ENCODE peak calls at places on chromosomes 16 and 17, in four cellular contexts. One of them, this sample, is unnamed.

GRCh38 chr17:79864617-79865250 is 25.5 kb upstream of the CBX4 start:
- DNase-seq in fibroblast of villous mesenchyme: no peak
- DNase-seq in BE2C: no peak
- DNase-seq in adrenal gland: no peak
- DNase-seq in this sample: no peak

GRCh38 chr17:47649972-47650524 is 329 bp downstream of the KPNB1 start:
- DNase-seq in adrenal gland: no peak
- DNase-seq in fibroblast of villous mesenchyme: no peak
- DNase-seq in BE2C: no peak
- DNase-seq in this sample: no peak

GRCh38 chr16:88614818-88615580 is 23.4 kb upstream of the IL17C start:
- DNase-seq in adrenal gland: no peak
- DNase-seq in fibroblast of villous mesenchyme: no peak
- DNase-seq in BE2C: no peak
- DNase-seq in this sample: no peak

GRCh38 chr17:80427366-80428282 is 12.7 kb downstream of the ENDOV start:
- DNase-seq in adrenal gland: no peak
- DNase-seq in BE2C: no peak
- DNase-seq in fibroblast of villous mesenchyme: no peak
- DNase-seq in this sample: no peak

GRCh38 chr17:67829331-67829730 is 4.0 kb downstream of the BPTF start:
- DNase-seq in fibroblast of villous mesenchyme: no peak
- DNase-seq in BE2C: no peak
- DNase-seq in adrenal gland: no peak
- DNase-seq in this sample: no peak

GRCh38 chr17:72021417-72022041 is 99.3 kb upstream of the SOX9 start:
- DNase-seq in BE2C: no peak
- DNase-seq in fibroblast of villous mesenchyme: no peak
- DNase-seq in adrenal gland: no peak
- DNase-seq in this sample: no peak

GRCh38 chr16:48053346-48053745 is 102.4 kb downstream of the ABCC12 start:
- DNase-seq in fibroblast of villous mesenchyme: peak; percentile 61
- DNase-seq in adrenal gland: no peak
- DNase-seq in BE2C: no peak
- DNase-seq in this sample: peak; percentile 4

GRCh38 chr16:85172465-85173071 is 60.3 kb upstream of the CIBAR2 start:
- DNase-seq in adrenal gland: no peak
- DNase-seq in fibroblast of villous mesenchyme: peak; percentile 63
- DNase-seq in BE2C: peak; percentile 78
- DNase-seq in this sample: no peak

GRCh38 chr17:28447396-28447760 is 26.1 kb upstream of the SLC13A2 start:
- DNase-seq in adrenal gland: no peak
- DNase-seq in fibroblast of villous mesenchyme: no peak
- DNase-seq in BE2C: no peak
- DNase-seq in this sample: no peak

GRCh38 chr17:47287639-47288038 is 34.0 kb downstream of the ITGB3 start:
- DNase-seq in BE2C: no peak
- DNase-seq in adrenal gland: no peak
- DNase-seq in fibroblast of villous mesenchyme: no peak
- DNase-seq in this sample: no peak

GRCh38 chr17:4708436-4708835 is 2.0 kb upstream of the ARRB2 start:
- DNase-seq in adrenal gland: no peak
- DNase-seq in BE2C: peak; percentile 66
- DNase-seq in fibroblast of villous mesenchyme: no peak
- DNase-seq in this sample: no peak

GRCh38 chr16:86016201-86016965 is 117.4 kb downstream of the IRF8 start:
- DNase-seq in adrenal gland: peak; percentile 33
- DNase-seq in BE2C: peak; percentile 46
- DNase-seq in fibroblast of villous mesenchyme: peak; percentile 72
- DNase-seq in this sample: no peak

GRCh38 chr17:64687959-64688358 is 25.9 kb upstream of the SMURF2 start:
- DNase-seq in adrenal gland: no peak
- DNase-seq in fibroblast of villous mesenchyme: no peak
- DNase-seq in BE2C: no peak
- DNase-seq in this sample: no peak

GRCh38 chr16:85750021-85750826 is 672 bp downstream of the C16orf74 start:
- DNase-seq in fibroblast of villous mesenchyme: peak; percentile 58
- DNase-seq in BE2C: peak; percentile 43
- DNase-seq in adrenal gland: no peak
- DNase-seq in this sample: no peak

GRCh38 chr16:47492428-47493357 is 31.6 kb downstream of the PHKB start:
- DNase-seq in BE2C: peak; percentile 75
- DNase-seq in adrenal gland: peak; percentile 48
- DNase-seq in fibroblast of villous mesenchyme: peak; percentile 80
- DNase-seq in this sample: no peak

GRCh38 chr17:75238684-75239191 is 22.7 kb downstream of the GGA3 start:
- DNase-seq in adrenal gland: peak; percentile 33
- DNase-seq in fibroblast of villous mesenchyme: peak; percentile 59
- DNase-seq in BE2C: peak; percentile 76
- DNase-seq in this sample: no peak

GRCh38 chr16:3088925-3089716 is 10.0 kb downstream of the ZSCAN10 start:
- DNase-seq in BE2C: no peak
- DNase-seq in adrenal gland: no peak
- DNase-seq in fibroblast of villous mesenchyme: no peak
- DNase-seq in this sample: no peak

GRCh38 chr17:9195961-9196668 is 174.8 kb downstream of the NTN1 start:
- DNase-seq in BE2C: no peak
- DNase-seq in fibroblast of villous mesenchyme: no peak
- DNase-seq in adrenal gland: no peak
- DNase-seq in this sample: no peak

GRCh38 chr16:80377621-80378020 is 163.2 kb upstream of the DYNLRB2 start:
- DNase-seq in BE2C: no peak
- DNase-seq in adrenal gland: no peak
- DNase-seq in fibroblast of villous mesenchyme: no peak
- DNase-seq in this sample: no peak

GRCh38 chr17:80791758-80792284 is 199.8 kb upstream of the CHMP6 start:
- DNase-seq in fibroblast of villous mesenchyme: peak; percentile 98
- DNase-seq in BE2C: no peak
- DNase-seq in adrenal gland: peak; percentile 74
- DNase-seq in this sample: peak; percentile 94

GRCh38 chr17:17419621-17420020 is 57.2 kb upstream of the MED9 start:
- DNase-seq in adrenal gland: no peak
- DNase-seq in BE2C: no peak
- DNase-seq in fibroblast of villous mesenchyme: no peak
- DNase-seq in this sample: no peak

GRCh38 chr17:74790206-74791066 is 14.3 kb upstream of the NAT9 start:
- DNase-seq in adrenal gland: no peak
- DNase-seq in BE2C: no peak
- DNase-seq in fibroblast of villous mesenchyme: no peak
- DNase-seq in this sample: no peak

GRCh38 chr16:21603920-21604319 is 4.5 kb downstream of the METTL9 start:
- DNase-seq in fibroblast of villous mesenchyme: no peak
- DNase-seq in adrenal gland: peak; percentile 52
- DNase-seq in BE2C: peak; percentile 16
- DNase-seq in this sample: no peak

GRCh38 chr17:69711504-69711903 is 297.0 kb downstream of the MAP2K6 start:
- DNase-seq in BE2C: no peak
- DNase-seq in adrenal gland: no peak
- DNase-seq in fibroblast of villous mesenchyme: no peak
- DNase-seq in this sample: no peak

GRCh38 chr17:69712801-69713311 is 298.4 kb downstream of the MAP2K6 start:
- DNase-seq in adrenal gland: no peak
- DNase-seq in BE2C: no peak
- DNase-seq in fibroblast of villous mesenchyme: peak; percentile 30
- DNase-seq in this sample: no peak

GRCh38 chr17:69709441-69709840 is 294.9 kb downstream of the MAP2K6 start:
- DNase-seq in BE2C: no peak
- DNase-seq in fibroblast of villous mesenchyme: no peak
- DNase-seq in adrenal gland: no peak
- DNase-seq in this sample: no peak

GRCh38 chr17:69713815-69714214 is 299.3 kb downstream of the MAP2K6 start:
- DNase-seq in fibroblast of villous mesenchyme: no peak
- DNase-seq in adrenal gland: no peak
- DNase-seq in BE2C: no peak
- DNase-seq in this sample: no peak

GRCh38 chr17:69710926-69711325 is 296.4 kb downstream of the MAP2K6 start:
- DNase-seq in BE2C: no peak
- DNase-seq in fibroblast of villous mesenchyme: no peak
- DNase-seq in adrenal gland: no peak
- DNase-seq in this sample: no peak
- H3K4me3 ChIP-seq in BE2C: no peak overlapping the region
- H3K4me3 ChIP-seq in fibroblast of villous mesenchyme: no peak overlapping the region
- H3K4me3 ChIP-seq in adrenal gland: no peak overlapping the region
- H3K4me3 ChIP-seq in this sample: no peak overlapping the region

DNA sequence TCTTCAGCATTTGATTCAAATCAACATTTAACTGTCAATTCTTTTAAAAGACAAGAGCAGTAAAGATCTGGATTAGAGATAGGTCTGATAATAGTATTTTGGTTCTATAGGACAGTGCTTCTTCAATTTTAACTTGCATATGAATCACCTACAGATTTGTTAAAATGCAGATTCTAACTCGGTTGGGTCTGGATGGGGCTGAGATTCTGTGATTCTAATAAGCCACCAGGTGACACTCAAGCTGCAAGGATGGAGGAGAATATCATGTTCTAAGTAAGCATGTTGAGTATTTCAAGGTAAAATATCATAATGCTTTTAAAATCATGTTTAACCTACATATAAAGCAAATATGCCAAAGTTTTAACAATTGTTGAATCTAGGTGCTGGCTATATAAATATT is 15.8 kb downstream of the TSPOAP1 start:
- DNase-seq in adrenal gland: no peak
- DNase-seq in BE2C: no peak
- DNase-seq in fibroblast of villous mesenchyme: no peak
- DNase-seq in this sample: no peak
- TF ChIP-seq CTCF in adrenal gland: no peak
- TF ChIP-seq CTCF in BE2C: peak; percentile 13
- TF ChIP-seq CTCF in fibroblast of villous mesenchyme: no peak
- TF ChIP-seq CTCF in this sample: no peak

GRCh38 chr16:25011891-25012499 is 3.2 kb downstream of the ARHGAP17 start:
- DNase-seq in BE2C: no peak
- DNase-seq in fibroblast of villous mesenchyme: peak; percentile 53
- DNase-seq in adrenal gland: no peak
- DNase-seq in this sample: no peak

GRCh38 chr16:25012525-25012991 is 2.6 kb downstream of the ARHGAP17 start:
- DNase-seq in fibroblast of villous mesenchyme: peak; percentile 98
- DNase-seq in BE2C: no peak
- DNase-seq in adrenal gland: no peak
- DNase-seq in this sample: peak; percentile 80

GRCh38 chr16:25014500-25015147 is 545 bp downstream of the ARHGAP17 start:
- DNase-seq in BE2C: peak; percentile 56
- DNase-seq in fibroblast of villous mesenchyme: peak; percentile 63
- DNase-seq in adrenal gland: peak; percentile 55
- DNase-seq in this sample: no peak

GRCh38 chr16:25013049-25013448 is 2.1 kb downstream of the ARHGAP17 start:
- DNase-seq in adrenal gland: no peak
- DNase-seq in BE2C: no peak
- DNase-seq in fibroblast of villous mesenchyme: no peak
- DNase-seq in this sample: no peak

DNA sequence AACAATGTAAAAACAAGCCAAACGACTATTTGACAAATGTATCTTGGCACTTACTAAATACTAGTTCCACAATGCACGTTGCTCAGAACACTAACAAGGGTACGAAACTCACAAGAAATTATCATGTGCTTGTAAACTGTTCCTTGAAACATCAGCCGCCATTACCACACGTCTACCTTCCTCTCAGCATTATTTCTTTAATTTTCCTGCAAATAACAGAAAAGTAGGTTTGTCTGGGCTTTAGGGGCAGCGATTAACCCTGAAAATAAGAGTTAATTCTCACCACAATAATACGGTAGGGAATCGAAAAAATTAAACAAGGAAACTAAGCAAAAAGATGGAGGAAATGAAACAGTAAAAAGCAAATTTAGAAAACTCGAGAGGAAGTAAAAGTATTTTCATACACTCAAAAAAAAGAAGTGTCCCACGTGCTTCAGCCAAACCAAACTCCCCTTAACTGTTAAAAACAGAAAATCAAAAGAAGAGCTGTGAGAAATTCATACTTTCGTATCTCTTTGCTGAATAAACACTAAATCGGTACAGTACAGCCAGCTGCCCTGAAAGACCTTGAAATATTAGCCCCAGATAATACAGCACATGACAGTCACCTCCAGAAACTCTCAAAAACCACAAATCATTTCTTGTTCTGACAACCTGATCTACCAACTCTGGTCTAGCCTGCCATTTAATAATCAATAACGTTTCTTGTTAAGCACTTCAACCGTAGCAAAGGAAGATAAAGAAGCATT is 1.2 kb downstream of the ARHGAP17 start:
- DNase-seq in adrenal gland: no peak
- DNase-seq in fibroblast of villous mesenchyme: no peak
- DNase-seq in BE2C: no peak
- DNase-seq in this sample: no peak
- H3K4me3 ChIP-seq in adrenal gland: peak overlapping the region; percentile 82
- H3K4me3 ChIP-seq in fibroblast of villous mesenchyme: peak overlapping the region; percentile 92
- H3K4me3 ChIP-seq in BE2C: peak overlapping the region; percentile 74
- H3K4me3 ChIP-seq in this sample: peak overlapping the region; percentile 83

DNA sequence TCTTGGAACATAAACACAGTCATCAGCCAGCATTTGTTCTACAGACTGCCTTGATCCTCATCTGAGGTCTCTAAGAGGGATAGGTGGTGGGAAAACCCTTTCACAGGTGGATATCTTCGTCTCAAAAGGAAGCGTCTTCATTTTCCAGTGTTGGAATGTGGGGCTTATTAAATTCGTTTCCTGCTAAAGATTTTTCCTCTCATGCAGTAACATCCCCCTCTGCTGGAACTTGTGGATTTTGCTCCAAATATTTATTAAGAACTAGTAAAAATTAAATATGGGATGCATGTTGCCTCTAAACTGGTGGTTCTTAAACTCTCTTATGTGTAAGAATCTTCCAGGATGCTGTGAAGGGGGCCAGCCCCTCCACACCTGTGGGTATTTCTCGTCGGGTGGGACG is 20.1 kb upstream of the MLYCD start:
- DNase-seq in adrenal gland: no peak
- DNase-seq in fibroblast of villous mesenchyme: peak; percentile 73
- DNase-seq in BE2C: no peak
- DNase-seq in this sample: peak; percentile 24
- TF ChIP-seq CTCF in adrenal gland: peak; percentile 62
- TF ChIP-seq CTCF in fibroblast of villous mesenchyme: peak; percentile 67
- TF ChIP-seq CTCF in BE2C: peak; percentile 48
- TF ChIP-seq CTCF in this sample: peak; percentile 44

GRCh38 chr16:4327386-4327781 is 11.5 kb downstream of the GLIS2 start:
- DNase-seq in BE2C: no peak
- DNase-seq in fibroblast of villous mesenchyme: no peak
- DNase-seq in adrenal gland: no peak
- DNase-seq in this sample: no peak
- H3K4me3 ChIP-seq in BE2C: peak overlapping the region; percentile 65
- H3K4me3 ChIP-seq in fibroblast of villous mesenchyme: no peak overlapping the region
- H3K4me3 ChIP-seq in adrenal gland: peak overlapping the region; percentile 27
- H3K4me3 ChIP-seq in this sample: no peak overlapping the region

GRCh38 chr16:19683453-19684236 is 34.4 kb downstream of the KNOP1 start:
- DNase-seq in fibroblast of villous mesenchyme: no peak
- DNase-seq in adrenal gland: no peak
- DNase-seq in BE2C: no peak
- DNase-seq in this sample: no peak

GRCh38 chr16:19678804-19679203 is 39.2 kb downstream of the KNOP1 start:
- DNase-seq in adrenal gland: no peak
- DNase-seq in BE2C: no peak
- DNase-seq in fibroblast of villous mesenchyme: no peak
- DNase-seq in this sample: no peak

GRCh38 chr16:19681637-19682036 is 36.4 kb downstream of the KNOP1 start:
- DNase-seq in BE2C: no peak
- DNase-seq in adrenal gland: no peak
- DNase-seq in fibroblast of villous mesenchyme: no peak
- DNase-seq in this sample: no peak

GRCh38 chr16:19677403-19677802 is 40.6 kb downstream of the KNOP1 start:
- DNase-seq in fibroblast of villous mesenchyme: no peak
- DNase-seq in adrenal gland: no peak
- DNase-seq in BE2C: no peak
- DNase-seq in this sample: no peak

GRCh38 chr16:19680972-19681371 is 37.1 kb downstream of the KNOP1 start:
- DNase-seq in fibroblast of villous mesenchyme: no peak
- DNase-seq in adrenal gland: no peak
- DNase-seq in BE2C: no peak
- DNase-seq in this sample: no peak
- TF ChIP-seq CTCF in fibroblast of villous mesenchyme: peak; percentile 37
- TF ChIP-seq CTCF in adrenal gland: no peak
- TF ChIP-seq CTCF in BE2C: no peak
- TF ChIP-seq CTCF in this sample: peak; percentile 8

This sample was measured in HFF-Myc.